ENCODE peak calls at places on chromosomes 4 and X, in four cellular contexts. V is K562, L is SK-N-SH, P is HepG2. X is an unnamed sample.

GRCh38 chrX:79161655-79162054 is 17.2 kb downstream of the GPR174 start:
- DNase-seq in P (no peak), L (no peak), V (no peak), X (no peak)

GRCh38 chrX:140503714-140504351 is 1.0 kb downstream of the SOX3 start:
- DNase-seq in L (peak), V (no peak), P (no peak), X (no peak)

GRCh38 chr4:38805530-38806145 is 1.0 kb upstream of the TLR1 start:
- DNase-seq in L (no peak), V (no peak), P (no peak), X (no peak)

GRCh38 chr4:140790171-140790570 is 34.0 kb upstream of the TBC1D9 start:
- DNase-seq in P (no peak), V (no peak), L (no peak), X (no peak)

GRCh38 chrX:110847334-110847733 is 51.7 kb upstream of the CHRDL1 start:
- DNase-seq in L (peak), P (peak), V (peak), X (peak)

GRCh38 chr4:148530114-148530513 is 87.9 kb upstream of the NR3C2 start:
- DNase-seq in P (no peak), L (no peak), V (no peak), X (no peak)

GRCh38 chr4:8912506-8912905 is 40.9 kb upstream of the HMX1 start:
- DNase-seq in V (no peak), P (no peak), L (peak), X (no peak)

GRCh38 chr4:138736362-138736761 is 279.2 kb upstream of the NOCT start:
- DNase-seq in L (no peak), P (no peak), V (no peak), X (no peak)

GRCh38 chrX:83305381-83305780 is 202.7 kb upstream of the POU3F4 start:
- DNase-seq in P (no peak), L (no peak), V (no peak), X (no peak)

GRCh38 chrX:45815389-45815788 is 614.7 kb upstream of the DIPK2B start:
- DNase-seq in V (no peak), P (no peak), L (no peak), X (no peak)

GRCh38 chrX:10486373-10486772 is 134.0 kb downstream of the MID1 start:
- DNase-seq in L (no peak), V (no peak), P (no peak), X (no peak)

GRCh38 chr4:1978741-1979476 is 29.9 kb downstream of the NELFA start:
- DNase-seq in V (no peak), P (no peak), L (no peak), X (no peak)

GRCh38 chr4:76090241-76090691 is 15.8 kb downstream of the ART3 start:
- DNase-seq in L (peak), V (peak), P (peak), X (no peak)

GRCh38 chr4:22625301-22625700 is 67.4 kb upstream of the GBA3 start:
- DNase-seq in P (peak), L (no peak), V (no peak), X (no peak)

GRCh38 chr4:128228021-128228571 is 59.5 kb downstream of the PGRMC2 start:
- DNase-seq in L (no peak), P (no peak), V (no peak), X (no peak)

GRCh38 chr4:1666391-1666790 is 17.7 kb downstream of the FAM53A start:
- DNase-seq in P (no peak), V (no peak), L (no peak), X (no peak)

GRCh38 chr4:83974111-83974789 is 438.3 kb downstream of the GPAT3 start:
- DNase-seq in L (no peak), P (no peak), V (no peak), X (no peak)

GRCh38 chr4:64883087-64883926 is 474.1 kb upstream of the TECRL start:
- DNase-seq in V (no peak), L (no peak), P (no peak), X (no peak)

GRCh38 chr4:52987401-52988056 is 125.4 kb downstream of the RASL11B start:
- DNase-seq in L (no peak), P (no peak), V (no peak), X (no peak)

GRCh38 chr4:184174571-184175488 is 42.8 kb downstream of the ENPP6 start:
- DNase-seq in V (no peak), P (no peak), L (no peak), X (no peak)

GRCh38 chr4:69707807-69708206 is 52.6 kb downstream of the SULT1B1 start:
- DNase-seq in V (no peak), P (no peak), L (no peak), X (no peak)

GRCh38 chrX:137052641-137053235 is 18.9 kb upstream of the GPR101 start:
- DNase-seq in P (no peak), V (no peak), L (peak), X (no peak)

GRCh38 chrX:13099121-13099520 is 54.7 kb upstream of the FAM9C start:
- DNase-seq in V (no peak), P (no peak), L (no peak), X (no peak)

GRCh38 chr4:173171098-173171497 is 2.5 kb downstream of the GALNT7 start:
- DNase-seq in L (peak), V (peak), P (peak), X (no peak)

GRCh38 chr4:744212-744841 is 38.7 kb downstream of the PCGF3 start:
- DNase-seq in P (no peak), V (no peak), L (no peak), X (no peak)

GRCh38 chrX:1589356-1590130 is 1.9 kb upstream of the AKAP17A start:
- DNase-seq in L (no peak), V (no peak), P (no peak), X (no peak)

GRCh38 chrX:134813697-134814096 is 155.4 kb upstream of the PLAC1 start:
- DNase-seq in P (no peak), V (no peak), L (no peak), X (no peak)

GRCh38 chrX:39677585-39677984 is 420.2 kb downstream of the BCOR start:
- DNase-seq in V (no peak), P (no peak), L (no peak), X (no peak)

GRCh38 chrX:39674771-39675553 is 422.8 kb downstream of the BCOR start:
- DNase-seq in P (no peak), L (no peak), V (no peak), X (no peak)

GRCh38 chrX:39676434-39676833 is 421.3 kb downstream of the BCOR start:
- DNase-seq in L (no peak), P (no peak), V (no peak), X (no peak)

GRCh38 chrX:39677987-39678840 is 419.5 kb downstream of the BCOR start:
- DNase-seq in V (no peak), L (no peak), P (no peak), X (no peak)

DNA sequence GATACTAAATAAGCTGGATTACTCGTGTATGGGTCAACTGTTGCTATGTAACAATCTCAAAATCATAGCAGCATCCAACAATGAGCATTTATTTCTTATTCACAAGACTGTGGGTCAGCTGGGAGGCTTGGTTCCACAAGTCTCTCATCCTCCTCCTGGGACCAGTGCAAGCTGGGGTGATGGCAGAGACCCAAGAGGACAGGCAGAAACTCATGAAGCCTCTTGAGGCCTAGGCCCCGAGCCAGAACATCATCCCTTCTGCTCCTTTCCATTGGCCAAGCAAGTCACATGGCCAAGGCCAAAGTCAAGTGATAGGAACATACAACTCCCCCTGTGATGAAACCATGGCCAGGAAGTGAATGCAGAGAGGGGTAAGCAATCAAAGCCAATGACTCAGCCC is 422.1 kb downstream of the BCOR start:
- DNase-seq in V (no peak), L (no peak), P (no peak), X (no peak)
- TF ChIP-seq ELF1 in V (no peak), L (no peak), P (no peak), X (no peak)

DNA sequence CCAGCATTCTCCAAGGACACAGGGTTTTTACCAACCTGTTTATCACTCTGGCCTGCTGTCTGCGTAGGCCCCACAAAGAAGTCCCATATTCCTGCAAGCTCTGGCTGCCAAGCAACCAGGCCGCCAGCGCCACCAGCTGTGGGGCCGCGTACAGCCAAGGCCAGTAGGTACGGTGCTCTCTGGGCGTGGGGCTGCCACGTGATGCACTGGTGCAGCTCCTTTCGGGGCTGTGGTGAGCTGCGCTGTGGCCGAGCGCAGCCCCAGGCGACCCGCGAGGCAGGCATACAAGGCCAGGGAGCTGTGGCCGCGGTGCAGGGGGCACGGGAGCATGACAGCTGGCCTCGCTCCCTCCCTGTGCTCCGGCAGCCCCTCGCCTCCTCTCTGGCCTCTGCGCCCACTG is 22.2 kb downstream of the LUZP4 start:
- DNase-seq in V (no peak), P (no peak), L (peak), X (no peak)
- TF ChIP-seq ELF1 in V (no peak), P (no peak), L (no peak), X (no peak)

GRCh38 chr4:159008671-159009070 is 94.2 kb upstream of the RAPGEF2 start:
- DNase-seq in V (no peak), P (no peak), L (no peak), X (no peak)

GRCh38 chr4:159009521-159009920 is 93.4 kb upstream of the RAPGEF2 start:
- DNase-seq in V (no peak), P (no peak), L (no peak), X (no peak)

GRCh38 chr4:159002950-159003349 is 99.9 kb upstream of the RAPGEF2 start:
- DNase-seq in L (no peak), V (no peak), P (no peak), X (no peak)

GRCh38 chr4:159003420-159004253 is 99.2 kb upstream of the RAPGEF2 start:
- DNase-seq in P (no peak), V (no peak), L (no peak), X (no peak)

DNA sequence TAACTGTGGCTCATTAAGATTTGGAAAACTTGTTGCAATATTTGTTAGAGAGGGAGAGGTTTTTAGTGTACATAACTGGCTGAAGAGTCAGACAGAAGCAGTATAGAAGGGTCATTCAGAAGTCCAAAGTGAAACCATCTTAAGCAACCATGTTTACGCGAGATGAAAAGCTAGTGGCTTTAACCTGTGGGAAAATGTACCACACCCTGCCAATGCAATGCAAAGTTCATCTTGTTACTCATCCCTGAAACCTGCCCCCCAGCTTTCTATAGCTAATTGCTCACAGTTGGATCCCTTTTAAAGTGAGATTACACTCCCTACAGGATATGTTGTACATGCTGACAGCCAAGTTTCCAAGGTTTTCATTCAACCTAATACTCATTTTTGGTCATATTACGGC is 96.7 kb upstream of the RAPGEF2 start:
- DNase-seq in L (no peak), P (peak), V (no peak), X (peak)
- TF ChIP-seq ELF1 in L (no peak), P (no peak), V (no peak), X (no peak)

DNA sequence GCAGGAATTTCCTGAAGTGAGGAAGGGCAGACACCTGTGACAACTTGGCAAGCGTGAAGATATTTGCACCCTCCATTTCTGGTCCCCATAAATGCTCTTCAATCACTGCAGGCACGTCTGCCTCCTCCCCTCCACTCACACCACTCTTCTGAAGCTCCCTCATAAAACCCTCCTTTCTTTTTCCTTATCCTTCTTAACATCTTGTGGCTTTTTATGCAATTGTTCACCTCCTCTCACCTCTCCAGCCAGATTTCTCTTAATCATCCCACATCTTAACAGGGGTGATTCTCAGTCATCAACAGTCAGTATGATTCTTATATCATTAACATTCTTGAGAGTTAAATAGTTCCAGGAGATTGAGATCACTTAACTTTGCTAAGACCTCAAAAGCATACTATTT is 277.4 kb downstream of the SPRY1 start:
- DNase-seq in V (no peak), L (no peak), P (no peak), X (no peak)
- TF ChIP-seq ELF1 in V (no peak), L (no peak), P (no peak), X (no peak)

GRCh38 chr4:115456228-115456627 is 342.8 kb upstream of the NDST4 start:
- DNase-seq in V (no peak), P (no peak), L (no peak), X (no peak)

GRCh38 chr4:115454228-115454627 is 340.8 kb upstream of the NDST4 start:
- DNase-seq in L (no peak), P (no peak), V (no peak), X (no peak)

GRCh38 chr4:115453416-115453815 is 340.0 kb upstream of the NDST4 start:
- DNase-seq in L (no peak), V (no peak), P (no peak), X (no peak)
- TF ChIP-seq ELF1 in L (no peak), V (no peak), P (no peak), X (no peak)

GRCh38 chr4:66048861-66049260 is 378.6 kb upstream of the EPHA5 start:
- DNase-seq in P (no peak), V (no peak), L (no peak), X (no peak)

DNA sequence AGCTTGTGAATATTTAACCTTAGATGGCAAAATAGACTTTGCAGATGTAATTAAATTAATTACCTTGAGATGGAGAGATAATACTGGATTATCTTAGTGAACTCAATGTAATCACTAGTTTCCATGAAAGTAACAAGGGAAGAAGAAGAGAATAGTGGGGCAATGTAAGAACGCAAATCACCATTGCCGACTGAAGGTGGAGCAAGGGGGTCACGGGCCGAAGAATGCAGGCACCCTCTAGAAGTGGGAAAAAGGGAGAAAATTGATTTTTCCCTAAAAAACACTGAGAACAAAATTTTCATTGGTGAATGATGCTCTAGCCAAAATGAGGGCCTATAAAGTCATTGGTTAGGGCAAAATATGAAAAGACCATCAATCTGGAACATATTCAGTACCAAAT is 375.6 kb upstream of the EPHA5 start:
- DNase-seq in L (no peak), P (no peak), V (no peak), X (no peak)
- TF ChIP-seq ELF1 in L (no peak), P (no peak), V (no peak), X (no peak)

GRCh38 chrX:68571292-68572256 is 72.7 kb downstream of the YIPF6 start:
- DNase-seq in V (peak), L (no peak), P (no peak), X (peak)
- TF ChIP-seq ELF1 in V (no peak), L (no peak), P (no peak), X (no peak)

GRCh38 chrX:70262952-70263567 is 3.1 kb upstream of the P2RY4 start:
- DNase-seq in V (peak), L (peak), P (peak), X (no peak)
- TF ChIP-seq ELF1 in V (no peak), L (no peak), P (no peak), X (no peak)

GRCh38 chrX:150202641-150203248 is 160.4 kb upstream of the MAMLD1 start:
- DNase-seq in P (no peak), L (no peak), V (no peak), X (no peak)

GRCh38 chrX:150205011-150205410 is 158.1 kb upstream of the MAMLD1 start:
- DNase-seq in L (peak), V (no peak), P (no peak), X (no peak)

GRCh38 chrX:150201841-150202240 is 161.3 kb upstream of the MAMLD1 start:
- DNase-seq in P (no peak), V (no peak), L (no peak), X (no peak)

GRCh38 chrX:150201391-150201790 is 161.7 kb upstream of the MAMLD1 start:
- DNase-seq in V (no peak), L (no peak), P (no peak), X (no peak)

DNA sequence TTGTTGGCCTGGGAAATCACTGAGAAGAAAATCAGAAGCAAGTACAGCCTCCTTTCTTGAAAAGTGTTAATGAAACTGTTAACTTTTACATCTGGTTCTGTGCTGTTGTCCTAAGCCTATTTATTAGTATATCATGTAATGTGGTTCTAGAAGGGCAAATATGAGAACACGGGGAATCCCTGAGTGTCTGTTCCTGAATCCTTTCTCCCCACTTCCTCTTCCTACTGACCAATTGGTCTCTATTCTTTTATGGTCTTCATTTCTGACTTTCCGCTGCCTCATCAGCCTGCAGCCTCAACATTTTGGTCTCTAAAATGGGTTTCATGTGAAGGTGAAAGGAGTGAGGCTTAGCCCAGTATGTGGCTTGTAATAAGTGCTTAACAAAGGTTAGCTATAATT is 159.9 kb upstream of the MAMLD1 start:
- DNase-seq in L (no peak), V (no peak), P (no peak), X (no peak)
- TF ChIP-seq ELF1 in L (no peak), V (no peak), P (no peak), X (no peak)

DNA sequence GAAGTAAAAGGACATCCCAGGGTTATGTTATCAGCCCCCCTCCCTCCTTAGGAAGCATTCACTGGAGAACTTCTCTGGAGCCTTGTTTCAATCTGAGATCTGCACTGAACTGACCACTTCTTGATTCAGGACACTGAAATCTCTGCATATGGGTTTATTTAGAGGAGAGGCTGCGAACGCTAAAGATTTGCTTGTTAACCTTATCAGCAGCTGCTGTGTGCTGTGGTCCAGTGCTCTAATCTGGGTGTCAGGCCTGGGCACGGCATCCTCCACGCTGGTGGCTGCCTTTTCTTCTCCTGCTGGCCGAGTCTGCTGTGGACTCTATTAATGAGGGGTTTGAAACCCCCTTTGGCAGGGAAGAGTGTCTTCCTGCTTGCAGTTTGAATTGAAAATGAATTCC is 1094.7 kb upstream of the TENM3 start:
- DNase-seq in P (no peak), V (no peak), L (peak), X (no peak)
- TF ChIP-seq ELF1 in P (no peak), V (no peak), L (no peak), X (no peak)

X was measured in HCT116.